ENCODE peak calls at places on chromosome 12, in four cellular contexts. Z, O, E and N are unnamed samples. For H3K4me1, the result is how much of the 10 kb centered on the place peaks cover.

GRCh38 chr12:106131671-106132070 is 7.1 kb downstream of the NUAK1 start:
- DNase-seq in Z (no peak), O (no peak), E (no peak), N (no peak)

GRCh38 chr12:124381454-124382207 is 86.7 kb downstream of the RFLNA start:
- DNase-seq in Z (peak), O (peak), E (peak), N (peak)

GRCh38 chr12:76277480-76277879 is 70.7 kb downstream of the BBS10 start:
- DNase-seq in Z (no peak), O (no peak), E (no peak), N (peak)

GRCh38 chr12:51923506-51924365 is 16.4 kb downstream of the ACVRL1 start:
- DNase-seq in Z (peak), O (peak), E (peak), N (no peak)

GRCh38 chr12:17020765-17021164 is 414.8 kb upstream of the LMO3 start:
- DNase-seq in Z (no peak), O (no peak), E (no peak), N (no peak)

GRCh38 chr12:72560370-72560769 is 288.2 kb downstream of the TRHDE start:
- DNase-seq in Z (no peak), O (no peak), E (no peak), N (no peak)

GRCh38 chr12:121807656-121808347 is 4.0 kb downstream of the SETD1B start:
- DNase-seq in Z (no peak), O (no peak), E (no peak), N (no peak)

GRCh38 chr12:39959467-39959866 is 146.4 kb downstream of the SLC2A13 start:
- DNase-seq in Z (no peak), O (no peak), E (no peak), N (no peak)

GRCh38 chr12:87092421-87092820 is 836.2 kb upstream of the MGAT4C start:
- DNase-seq in Z (no peak), O (no peak), E (no peak), N (no peak)

GRCh38 chr12:85036241-85036707 is at the start of the genes LRRIQ1 and TSPAN19:
- DNase-seq in Z (peak), O (peak), E (no peak), N (peak)

GRCh38 chr12:111203969-111204368 is 164.9 kb downstream of the PHETA1 start:
- DNase-seq in Z (no peak), O (peak), E (no peak), N (no peak)

GRCh38 chr12:107339932-107340331 is 246.6 kb upstream of the CRY1 start:
- DNase-seq in Z (no peak), O (no peak), E (no peak), N (no peak)

GRCh38 chr12:12872139-12872933 is 19.0 kb upstream of the GPRC5A start:
- DNase-seq in Z (peak), O (no peak), E (no peak), N (peak)

GRCh38 chr12:57173089-57173488 is 25.7 kb upstream of the LRP1-AS start:
- DNase-seq in Z (no peak), O (no peak), E (peak), N (no peak)

DNA sequence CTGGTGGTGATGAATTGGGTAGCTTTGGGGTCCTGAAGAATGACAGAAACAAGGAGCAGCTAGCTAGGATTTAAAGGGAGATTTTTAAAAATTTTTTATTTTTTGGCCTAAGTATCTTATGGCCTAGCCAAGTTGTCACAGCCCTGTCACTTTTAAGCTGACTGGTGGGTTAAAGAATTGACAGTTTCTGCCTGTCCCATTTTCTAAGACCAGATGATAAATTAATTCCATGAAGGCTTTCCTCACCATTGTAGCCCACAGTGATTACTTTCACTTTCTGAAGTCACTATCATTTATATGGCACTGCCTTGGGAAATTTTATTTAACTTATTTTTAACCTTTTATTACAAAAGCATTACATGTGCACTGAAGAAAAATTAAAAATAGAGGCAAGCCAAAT is 43.2 kb downstream of the BICDL1 start:
- DNase-seq in Z (no peak), O (no peak), E (no peak), N (no peak)
- H3K4me1 ChIP-seq in Z (under half), O (under half), E (under half), N (under half)

GRCh38 chr12:79766705-79767464 is 76.1 kb upstream of the PAWR start:
- DNase-seq in Z (no peak), O (no peak), E (no peak), N (no peak)
- H3K4me1 ChIP-seq in Z (under half), O (under half), E (under half), N (under half)

DNA sequence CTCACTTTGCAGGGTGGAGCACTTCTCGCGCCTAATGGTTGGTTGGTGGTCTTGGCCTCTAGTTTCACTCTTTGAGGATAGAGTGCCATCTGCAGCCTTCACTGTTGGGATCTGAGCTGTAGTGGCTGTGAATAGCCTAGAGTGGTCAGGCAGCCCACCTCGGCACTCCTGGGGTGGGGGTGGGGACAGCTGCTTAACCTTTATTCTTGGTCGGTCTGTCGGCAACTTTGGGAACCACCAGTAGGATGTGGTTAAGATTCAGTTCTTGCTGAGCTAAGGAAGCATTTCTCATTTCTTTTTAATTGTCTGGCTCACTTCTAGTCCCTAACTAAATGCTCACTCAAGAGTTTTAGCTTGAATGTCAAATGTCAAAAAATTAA is 21.1 kb downstream of the TMBIM6 start:
- DNase-seq in Z (no peak), O (no peak), E (no peak), N (no peak)
- H3K4me1 ChIP-seq in Z (under half), O (under half), E (under half), N (under half)

GRCh38 chr12:11795910-11796459 is 146.5 kb downstream of the ETV6 start:
- DNase-seq in Z (no peak), O (no peak), E (no peak), N (peak)

GRCh38 chr12:11794751-11795150 is 145.3 kb downstream of the ETV6 start:
- DNase-seq in Z (no peak), O (no peak), E (no peak), N (no peak)

GRCh38 chr12:11794311-11794710 is 144.8 kb downstream of the ETV6 start:
- DNase-seq in Z (no peak), O (no peak), E (no peak), N (no peak)

GRCh38 chr12:11793896-11794295 is 144.4 kb downstream of the ETV6 start:
- DNase-seq in Z (no peak), O (no peak), E (no peak), N (no peak)

DNA sequence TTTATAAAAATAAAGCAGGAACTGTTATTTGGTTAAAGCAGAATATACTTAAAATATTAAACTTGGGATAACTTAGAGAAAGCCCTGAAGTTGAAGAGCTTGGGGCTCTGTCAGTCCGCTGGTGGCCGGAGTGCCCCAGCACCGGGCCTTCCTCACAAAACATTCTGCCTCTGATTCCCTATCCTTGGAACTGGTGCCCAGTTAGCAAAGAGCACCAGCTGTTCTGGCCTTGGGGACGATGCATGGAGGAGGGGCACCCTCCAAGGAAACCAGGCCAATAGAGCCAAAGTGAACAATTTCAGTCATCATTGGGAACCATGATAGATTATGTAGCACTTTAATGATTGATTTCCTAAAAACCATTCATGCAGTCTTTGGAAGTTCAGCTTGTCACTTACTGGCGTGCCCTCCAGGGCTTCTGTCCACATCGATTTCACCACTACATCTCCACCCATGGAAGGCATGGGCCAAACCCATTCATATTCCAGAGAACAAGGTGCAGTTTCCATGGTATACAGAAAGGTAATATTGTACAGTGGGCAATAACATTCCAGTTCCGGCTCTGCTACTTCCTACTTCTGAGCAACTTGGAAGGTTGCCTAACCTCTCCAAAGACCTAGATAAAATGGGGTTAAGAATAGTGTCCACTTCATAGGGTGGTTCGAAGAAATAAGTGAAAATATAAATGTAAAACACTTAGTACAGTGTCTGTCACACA is 145.9 kb downstream of the ETV6 start:
- DNase-seq in Z (no peak), O (no peak), E (no peak), N (no peak)
- H3K4me1 ChIP-seq in Z (half or more), O (half or more), E (under half), N (under half)